ENCODE peak calls at places on chromosome 22, in four cellular contexts. F is tibial nerve, K is Calu3, T is uterus. W is an unnamed sample.

GRCh38 chr22:20354238-20354975 is 34.5 kb upstream of the DGCR6L start:
- DNase-seq in F (no peak), K (no peak), T (no peak), W (no peak)

GRCh38 chr22:36585841-36586240 is 56.9 kb upstream of the EIF3D start:
- DNase-seq in F (no peak), K (peak), T (no peak), W (no peak)

GRCh38 chr22:49161002-49161850 is 666.4 kb downstream of the BRD1 start:
- DNase-seq in F (no peak), K (no peak), T (no peak), W (no peak)

GRCh38 chr22:29022101-29022817 is 39.4 kb downstream of the C22orf31 start:
- DNase-seq in F (no peak), K (no peak), T (no peak), W (no peak)

GRCh38 chr22:48253136-48253535 is 1490.7 kb downstream of the TBC1D22A start:
- DNase-seq in F (no peak), K (no peak), T (no peak), W (no peak)

GRCh38 chr22:28801845-28802594 is 1.7 kb upstream of the XBP1 start:
- DNase-seq in F (peak), K (peak), T (no peak), W (no peak)

GRCh38 chr22:44393066-44393465 is 80.3 kb upstream of the SHISAL1 start:
- DNase-seq in F (no peak), K (no peak), T (peak), W (no peak)

GRCh38 chr22:32407332-32407731 is 4.7 kb downstream of the RTCB start:
- DNase-seq in F (no peak), K (no peak), T (no peak), W (no peak)

GRCh38 chr22:39815882-39816395 is 77.6 kb downstream of the ENTHD1 start:
- DNase-seq in F (no peak), K (no peak), T (no peak), W (no peak)

GRCh38 chr22:43039800-43040199 is 24.9 kb upstream of the PACSIN2 start:
- DNase-seq in F (no peak), K (no peak), T (no peak), W (no peak)

GRCh38 chr22:24398409-24398808 is 29.0 kb upstream of the ADORA2A start:
- DNase-seq in F (no peak), K (no peak), T (no peak), W (no peak)

GRCh38 chr22:32760815-32761214 is 40.7 kb upstream of the TIMP3 start:
- DNase-seq in F (peak), K (no peak), T (peak), W (no peak)

GRCh38 chr22:44245867-44246266 is 65.1 kb downstream of the PARVG start:
- DNase-seq in F (no peak), K (no peak), T (no peak), W (no peak)

GRCh38 chr22:42976131-42976530 is 38.8 kb downstream of the PACSIN2 start:
- DNase-seq in F (no peak), K (no peak), T (no peak), W (no peak)

GRCh38 chr22:26330971-26331625 is 98.0 kb upstream of the ASPHD2 start:
- DNase-seq in F (peak), K (peak), T (no peak), W (peak)

GRCh38 chr22:23128269-23129108 is 13.3 kb downstream of the RSPH14 start:
- DNase-seq in F (peak), K (peak), T (peak), W (peak)

GRCh38 chr22:29744902-29745301 is 21.9 kb downstream of the ZMAT5 start:
- DNase-seq in F (peak), K (no peak), T (no peak), W (no peak)

GRCh38 chr22:42343551-42344081 is 73.2 kb upstream of the TCF20 start:
- DNase-seq in F (no peak), K (no peak), T (no peak), W (no peak)

GRCh38 chr22:34036936-34037335 is 116.7 kb upstream of the LARGE1 start:
- DNase-seq in F (no peak), K (no peak), T (no peak), W (no peak)

GRCh38 chr22:36435516-36436415 is 45.7 kb downstream of the TXN2 start:
- DNase-seq in F (no peak), K (peak), T (no peak), W (no peak)

GRCh38 chr22:32080904-32081303 is 37.8 kb downstream of the SLC5A1 start:
- DNase-seq in F (no peak), K (peak), T (no peak), W (peak)

GRCh38 chr22:40889116-40889515 is 27.2 kb upstream of the DNAJB7 start:
- DNase-seq in F (no peak), K (no peak), T (no peak), W (no peak)

GRCh38 chr22:19664951-19665783 is 49.1 kb upstream of the SEPTIN5 start:
- DNase-seq in F (no peak), K (no peak), T (no peak), W (no peak)

GRCh38 chr22:31093090-31093850 is 12.2 kb downstream of the SMTN start:
- DNase-seq in F (no peak), K (no peak), T (peak), W (no peak)

GRCh38 chr22:19181786-19182471 is 3.4 kb upstream of the SLC25A1 start:
- DNase-seq in F (no peak), K (no peak), T (no peak), W (no peak)

GRCh38 chr22:29079218-29079901 is 6.5 kb downstream of the KREMEN1 start:
- DNase-seq in F (no peak), K (no peak), T (no peak), W (no peak)

GRCh38 chr22:26169312-26170111 is at the start of gene SEZ6L:
- DNase-seq in F (no peak), K (no peak), T (no peak), W (peak)

GRCh38 chr22:35231585-35232084 is 25.7 kb upstream of the HMGXB4 start:
- DNase-seq in F (peak), K (peak), T (peak), W (peak)

GRCh38 chr22:30857791-30858190 is 110.8 kb downstream of the MORC2 start:
- DNase-seq in F (no peak), K (no peak), T (no peak), W (no peak)

GRCh38 chr22:26579331-26579886 is 10.5 kb downstream of the TPST2 start:
- DNase-seq in F (no peak), K (no peak), T (no peak), W (no peak)

GRCh38 chr22:31075961-31076360 is 5.2 kb upstream of the SMTN start:
- DNase-seq in F (peak), K (no peak), T (peak), W (no peak)

GRCh38 chr22:23753371-23753770 is 854 bp downstream of the VPREB3 start:
- DNase-seq in F (no peak), K (no peak), T (no peak), W (no peak)

DNA sequence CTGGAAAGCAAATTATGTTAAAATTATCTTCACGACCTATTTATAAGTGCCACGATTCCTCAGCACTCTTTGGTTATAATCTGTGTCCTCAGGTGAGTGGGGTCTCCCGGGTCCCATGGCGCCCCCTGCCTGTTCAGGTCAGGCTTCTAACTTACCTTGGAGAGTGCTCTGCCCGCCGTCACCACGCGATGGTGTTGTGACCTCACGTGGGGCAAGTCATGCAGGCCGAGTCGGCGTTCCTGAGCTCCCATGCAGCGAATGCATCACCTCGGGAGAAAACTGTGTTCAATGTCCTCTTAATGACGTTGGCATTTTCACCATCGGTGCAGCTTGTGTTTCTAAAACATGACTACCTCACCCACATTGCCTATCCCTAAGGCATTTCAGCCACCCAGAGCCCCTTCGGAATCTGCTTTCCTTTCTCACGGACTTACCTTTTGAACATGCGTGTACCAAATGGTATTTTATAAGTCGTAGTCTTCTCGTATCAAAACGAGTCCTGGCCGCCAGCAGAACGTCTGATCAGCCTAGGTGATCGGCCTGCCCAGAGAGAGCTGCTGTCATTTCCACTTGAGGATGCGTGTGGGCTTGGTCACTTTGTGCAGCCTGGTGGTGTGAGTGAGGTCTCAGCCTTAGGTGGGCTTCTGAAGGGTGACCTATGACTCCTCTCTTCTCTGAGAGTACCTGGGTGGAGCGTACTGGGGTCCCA is 64.8 kb downstream of the TBC1D22A start:
- DNase-seq in F (no peak), K (no peak), T (no peak), W (peak)
- TF ChIP-seq CTCF in F (no peak), K (peak), T (no peak), W (peak)

DNA sequence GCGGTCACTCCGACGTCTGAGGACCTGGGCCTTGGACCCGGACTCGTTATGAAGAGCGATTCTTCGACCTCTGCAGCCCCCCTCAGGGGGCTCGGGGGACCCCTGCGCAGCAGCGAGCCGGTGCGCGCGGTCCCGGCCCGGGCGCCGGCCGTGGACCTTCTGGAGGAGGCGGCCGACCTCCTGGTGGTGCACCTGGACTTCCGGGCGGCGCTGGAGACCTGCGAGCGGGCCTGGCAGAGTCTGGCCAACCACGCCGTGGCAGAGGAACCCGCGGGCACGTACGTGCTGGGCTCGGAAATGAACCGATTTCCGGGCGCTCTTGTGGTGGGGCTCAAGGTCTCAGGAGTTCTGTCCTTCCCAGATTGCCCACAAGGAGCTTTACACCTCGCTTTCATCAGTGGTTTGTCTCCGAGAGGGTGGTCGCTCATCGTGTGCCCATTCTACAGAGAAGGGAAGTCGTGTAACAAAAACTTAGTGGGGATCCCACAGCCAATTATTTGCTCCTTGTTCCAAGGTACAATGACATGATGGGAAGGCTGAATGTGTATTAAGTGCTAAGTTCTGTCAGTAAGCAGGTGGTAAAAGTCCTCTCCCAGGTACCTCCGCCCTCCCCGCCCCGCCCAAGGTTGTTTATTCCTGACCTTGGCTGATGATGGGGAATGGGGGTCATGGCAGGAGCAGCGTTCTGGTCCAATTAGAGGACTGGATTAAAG is 695 bp downstream of the PEX26 start:
- DNase-seq in F (no peak), K (peak), T (no peak), W (peak)
- TF ChIP-seq CTCF in F (no peak), K (no peak), T (no peak), W (no peak)

DNA sequence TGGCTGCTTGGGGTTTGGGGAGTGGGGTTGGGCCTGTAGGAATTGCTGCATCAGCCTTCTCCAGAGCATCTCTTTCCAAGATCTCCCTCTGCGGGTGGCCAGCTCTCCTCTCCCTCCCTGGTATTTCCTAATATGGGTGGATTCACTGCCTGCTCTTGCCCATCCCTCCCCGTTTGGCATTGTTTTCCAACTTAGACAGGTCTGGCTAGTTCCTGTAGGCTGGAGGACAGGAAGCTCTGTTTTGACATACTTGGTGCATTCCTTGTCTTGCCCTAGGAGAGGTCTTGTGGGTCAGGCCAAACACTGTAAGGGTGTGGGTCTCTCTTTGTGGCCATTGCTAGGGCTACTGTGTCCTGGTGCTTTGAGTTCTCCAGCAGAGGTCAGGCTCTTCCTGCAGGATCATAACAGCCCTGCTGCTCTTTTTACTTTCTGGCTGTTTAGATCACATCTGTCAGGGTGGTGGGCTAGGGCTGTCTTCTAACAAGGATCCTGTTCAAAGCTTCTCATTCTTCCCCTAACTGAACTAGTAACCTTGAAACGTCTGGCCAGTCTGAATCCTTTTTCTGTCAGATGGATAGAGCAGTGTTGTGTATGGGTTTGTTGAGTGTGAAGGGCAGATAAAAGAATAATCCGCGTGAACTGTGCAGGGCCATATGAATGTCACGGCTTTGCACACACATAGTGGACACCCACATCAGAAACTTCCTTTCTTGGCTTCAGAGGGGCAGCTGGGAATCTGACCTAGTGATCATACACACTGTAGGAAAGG is 18.3 kb upstream of the MICALL1 start:
- DNase-seq in F (peak), K (no peak), T (peak), W (peak)
- TF ChIP-seq CTCF in F (peak), K (peak), T (peak), W (no peak)

DNA sequence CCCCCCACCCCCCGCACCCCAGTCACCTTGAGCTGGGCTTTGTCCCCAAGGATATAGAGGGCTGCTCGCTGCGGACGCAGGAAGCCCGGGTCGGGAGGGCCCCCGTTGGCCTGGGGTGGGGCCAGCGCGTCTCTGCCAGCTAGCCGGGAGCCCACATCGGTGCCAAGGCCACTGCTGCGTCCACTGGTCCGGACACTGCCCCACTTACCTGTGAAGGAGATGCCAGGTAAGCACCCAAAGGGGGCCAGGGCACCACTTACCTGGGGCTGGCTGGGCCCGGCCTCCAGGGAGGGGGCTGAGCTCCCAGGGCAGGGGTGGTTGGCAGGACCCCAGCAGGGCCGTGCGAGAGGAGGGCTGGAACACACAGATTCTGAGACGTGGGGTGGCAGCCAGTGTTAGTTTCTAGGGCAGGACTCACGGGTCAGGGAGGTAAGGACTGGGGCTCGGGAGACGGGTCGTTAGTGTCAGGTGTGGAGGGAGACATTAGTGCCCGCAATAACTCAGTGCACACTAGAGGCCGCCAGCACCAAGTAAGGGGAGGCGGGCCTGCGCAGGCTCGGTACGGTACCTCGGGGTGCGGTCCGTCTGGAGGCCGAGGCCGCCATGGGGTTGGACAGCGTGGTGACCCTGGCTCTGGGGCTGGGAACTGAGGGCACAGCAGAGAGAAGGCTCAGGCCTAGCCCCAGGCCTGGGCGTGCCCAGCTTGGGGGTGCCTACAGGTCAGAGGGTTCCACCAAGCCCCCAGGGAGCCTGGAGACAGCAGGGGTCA is 18.2 kb downstream of the SBF1 start:
- DNase-seq in F (no peak), K (no peak), T (no peak), W (no peak)
- TF ChIP-seq CTCF in F (no peak), K (peak), T (no peak), W (no peak)

W was measured in endothelial cell.